ENCODE peak calls at places on chromosomes 11 and 22, in seven cellular contexts. J is dorsolateral prefrontal cortex, B is left ventricle myocardium inferior, N is A549, W is neural progenitor cell, I is body of pancreas, G is cardiac muscle cell. A is an unnamed sample.
A peak's percentile ranks its signal among the peaks of the same experiment; 100 is the strongest.

GRCh38 chr22:19501897-19502447 is 22.2 kb downstream of the CLDN5 start:
- DNase-seq in J (no peak), B (no peak), N (no peak), W (no peak), I (no peak), G (no peak), A (no peak)

GRCh38 chr11:118437046-118437735 is 899 bp downstream of the KMT2A start:
- DNase-seq in J (peak; percentile 50), B (peak; percentile 20), N (peak; percentile 28), W (peak; percentile 81), I (peak; percentile 53), G (peak; percentile 61), A (peak; percentile 56)

GRCh38 chr22:30605449-30606110 is 1.4 kb upstream of the TCN2 start:
- DNase-seq in J (peak; percentile 60), B (peak; percentile 45), N (peak; percentile 69), W (peak; percentile 47), I (peak; percentile 68), G (peak; percentile 44), A (no peak)

GRCh38 chr11:19800714-19801519 is 88.3 kb downstream of the NAV2 start:
- DNase-seq in J (no peak), B (no peak), N (no peak), W (no peak), I (no peak), G (no peak), A (no peak)

GRCh38 chr11:77044886-77045285 is 10.7 kb downstream of the B3GNT6 start:
- DNase-seq in J (no peak), B (no peak), N (no peak), W (no peak), I (no peak), G (no peak), A (no peak)

GRCh38 chr11:1548221-1549070 is 23.6 kb downstream of the DUSP8 start:
- DNase-seq in J (peak; percentile 79), B (peak; percentile 78), N (peak; percentile 71), W (peak; percentile 56), I (peak; percentile 95), G (peak; percentile 90), A (peak; percentile 83)

GRCh38 chr11:2424811-2425495 is 19.4 kb downstream of the TRPM5 start:
- DNase-seq in J (no peak), B (no peak), N (no peak), W (no peak), I (no peak), G (no peak), A (peak; percentile 77)

GRCh38 chr11:1837171-1838076 is 1.4 kb upstream of the TNNI2 start:
- DNase-seq in J (no peak), B (peak; percentile 69), N (peak; percentile 59), W (peak; percentile 93), I (peak; percentile 71), G (peak; percentile 85), A (peak; percentile 89)

GRCh38 chr11:15016200-15016599 is 44.0 kb upstream of the CALCA start:
- DNase-seq in J (no peak), B (no peak), N (no peak), W (no peak), I (no peak), G (no peak), A (no peak)

GRCh38 chr11:76787911-76788596 is 4.9 kb downstream of the TSKU start:
- DNase-seq in J (peak; percentile 33), B (no peak), N (no peak), W (no peak), I (peak; percentile 46), G (no peak), A (peak; percentile 24)

GRCh38 chr11:71420455-71421241 is 27.5 kb downstream of the DHCR7 start:
- DNase-seq in J (no peak), B (no peak), N (peak; percentile 74), W (peak; percentile 79), I (peak; percentile 63), G (peak; percentile 49), A (no peak)

GRCh38 chr22:23038902-23039301 is 31.4 kb upstream of the GNAZ start:
- DNase-seq in J (no peak), B (no peak), N (no peak), W (no peak), I (no peak), G (no peak), A (no peak)

GRCh38 chr11:86800956-86801264 is 568 bp downstream of the PRSS23 start:
- DNase-seq in J (no peak), B (no peak), N (no peak), W (no peak), I (no peak), G (no peak), A (no peak)

GRCh38 chr11:77130763-77131513 is 2.9 kb downstream of the MYO7A start:
- DNase-seq in J (no peak), B (peak; percentile 78), N (no peak), W (peak; percentile 12), I (peak; percentile 68), G (peak; percentile 48), A (peak; percentile 74)

GRCh38 chr22:43823353-43823908 is 11.3 kb upstream of the EFCAB6 start:
- DNase-seq in J (no peak), B (no peak), N (peak; percentile 68), W (peak; percentile 40), I (peak; percentile 91), G (no peak), A (peak; percentile 84)

GRCh38 chr11:95520765-95521542 is 268.6 kb downstream of the FAM76B start:
- DNase-seq in J (no peak), B (no peak), N (peak; percentile 57), W (no peak), I (no peak), G (no peak), A (no peak)

DNA sequence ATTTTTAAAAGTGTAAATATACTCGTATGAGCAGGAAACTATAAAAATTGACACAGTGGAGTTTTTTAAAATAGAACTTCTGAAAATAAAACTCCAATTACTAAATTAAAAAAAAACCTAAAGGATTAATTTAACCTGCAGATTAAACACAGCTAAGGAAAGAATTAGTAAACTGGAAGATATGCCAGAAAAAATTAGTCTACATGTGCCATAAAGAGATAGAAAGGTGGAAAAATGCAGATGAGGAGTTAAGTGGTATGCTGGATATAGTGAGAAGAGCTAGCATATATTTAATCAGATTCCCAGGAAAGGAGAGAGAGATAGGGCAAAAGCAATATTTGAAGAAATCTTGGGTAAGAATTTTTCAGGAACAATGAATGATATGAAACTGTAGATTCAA is 315.8 kb upstream of the CADM1 start:
- DNase-seq in J (no peak), B (no peak), N (no peak), W (no peak), I (no peak), G (no peak), A (no peak)
- H3K4me3 ChIP-seq in J (no peak overlapping the region), B (no peak overlapping the region), N (no peak overlapping the region), W (no peak overlapping the region), I (no peak overlapping the region), G (no peak overlapping the region), A (no peak overlapping the region)

DNA sequence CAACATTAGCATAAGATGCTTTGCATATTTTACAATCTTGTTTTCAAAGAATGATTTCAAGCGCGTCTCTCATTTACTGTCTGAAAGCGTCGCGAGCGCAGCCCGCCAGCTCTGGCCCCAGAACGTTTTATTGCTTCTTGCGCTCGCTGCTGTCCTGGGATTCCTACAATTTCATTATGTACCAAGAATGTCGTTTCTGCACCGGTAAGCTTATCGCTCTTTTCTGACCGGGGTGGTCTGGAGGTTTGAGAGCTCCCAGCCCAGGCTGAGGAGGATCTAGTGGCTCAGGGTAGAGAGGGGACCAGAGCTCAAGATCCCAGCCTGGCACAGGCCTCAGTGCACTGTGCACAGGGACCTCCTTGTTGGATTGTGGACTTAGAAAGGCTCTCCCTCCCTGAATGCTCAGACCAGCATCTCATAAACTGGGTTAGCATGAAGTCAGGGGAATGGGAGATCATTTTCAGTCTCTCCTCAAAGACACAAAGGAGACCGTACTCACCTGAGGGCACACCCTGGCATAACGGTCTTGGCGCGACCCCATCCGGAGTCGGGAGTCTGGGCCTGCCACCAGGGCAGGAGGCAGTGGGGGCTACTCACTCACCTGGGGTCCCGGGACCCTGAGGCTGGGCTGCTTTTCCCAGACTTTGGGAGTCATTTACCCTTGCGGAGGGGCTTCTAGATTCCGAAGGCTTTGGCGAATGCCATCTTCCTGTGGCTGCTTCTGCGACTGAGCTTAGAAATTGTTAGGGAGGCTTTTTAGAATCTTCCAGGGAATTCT is 817.4 kb downstream of the BRD1 start:
- DNase-seq in J (no peak), B (no peak), N (no peak), W (no peak), I (no peak), G (no peak), A (no peak)
- H3K27ac ChIP-seq in J (no peak overlapping the region), B (no peak overlapping the region), N (no peak overlapping the region), W (no peak overlapping the region), I (no peak overlapping the region), G (no peak overlapping the region), A (no peak overlapping the region)

DNA sequence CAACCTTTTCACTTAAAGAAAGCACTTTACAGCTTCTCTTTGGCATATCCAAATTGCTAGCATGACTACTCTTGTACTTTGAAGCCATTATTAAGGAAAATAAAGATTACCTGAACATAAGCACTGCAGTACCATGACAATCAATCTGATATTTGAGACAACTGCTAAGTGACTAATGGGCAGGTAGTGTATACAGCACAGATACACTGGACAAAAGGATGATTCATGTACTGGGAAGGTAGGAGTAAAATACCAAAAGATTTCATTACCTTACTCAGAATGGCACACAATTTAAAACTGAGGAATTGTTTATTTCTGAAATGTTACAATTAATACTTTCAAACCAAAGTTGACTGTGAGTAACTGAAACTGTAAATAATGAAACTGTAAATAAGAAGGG is 1054.3 kb upstream of the TENM4 start:
- DNase-seq in J (no peak), B (no peak), N (no peak), W (no peak), I (no peak), G (no peak), A (no peak)
- TF ChIP-seq CTCF in J (no peak), B (no peak), N (no peak), W (no peak), I (no peak), G (no peak), A (no peak)

GRCh38 chr22:20981787-20982562 is at the start of gene LZTR1:
- DNase-seq in J (peak; percentile 91), B (peak; percentile 83), N (peak; percentile 75), W (peak; percentile 91), I (peak; percentile 90), G (peak; percentile 87), A (peak; percentile 90)

GRCh38 chr22:20982563-20982882 is 426 bp downstream of the LZTR1 start:
- DNase-seq in J (no peak), B (no peak), N (no peak), W (no peak), I (no peak), G (no peak), A (no peak)

GRCh38 chr22:20980938-20981722 is 967 bp upstream of the LZTR1 start:
- DNase-seq in J (no peak), B (no peak), N (no peak), W (no peak), I (no peak), G (no peak), A (no peak)

GRCh38 chr22:20985720-20986119 is 3.6 kb downstream of the LZTR1 start:
- DNase-seq in J (no peak), B (no peak), N (no peak), W (no peak), I (no peak), G (no peak), A (no peak)

DNA sequence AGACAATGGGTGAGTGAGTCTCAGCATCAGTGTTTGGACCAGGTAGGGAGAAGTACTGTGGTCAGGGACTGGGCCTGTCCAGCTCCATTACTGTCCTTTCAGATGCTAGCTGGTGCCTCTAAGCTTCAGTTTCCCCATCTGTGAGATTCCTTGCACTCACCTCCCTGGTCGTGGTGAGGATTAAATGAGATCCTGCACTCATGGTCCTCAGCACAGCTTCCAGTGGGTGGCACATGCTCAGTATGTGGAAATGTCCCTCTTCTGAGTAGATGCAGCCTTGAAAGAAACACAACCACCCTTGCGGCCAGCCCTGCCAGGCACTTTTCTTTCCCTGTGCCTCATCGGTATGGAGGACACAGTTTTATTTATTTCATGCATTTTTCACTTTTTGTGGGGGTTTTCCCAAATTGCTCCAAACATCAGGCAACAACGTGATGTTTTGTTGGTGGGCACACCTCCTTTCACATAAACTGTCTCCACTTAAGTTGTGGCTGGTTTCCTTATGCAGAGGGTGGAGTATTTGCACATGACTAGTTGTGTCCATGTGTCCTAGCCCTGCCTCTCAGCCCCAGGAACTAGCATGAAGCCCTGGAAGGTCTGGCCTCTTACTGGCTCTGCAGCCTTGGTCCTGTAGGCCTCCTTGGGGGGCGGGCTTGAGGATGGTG is 1.1 kb downstream of the LZTR1 start:
- DNase-seq in J (no peak), B (no peak), N (no peak), W (no peak), I (no peak), G (no peak), A (no peak)
- H3K4me3 ChIP-seq in J (peak overlapping the region; percentile 81), B (peak overlapping the region; percentile 93), N (peak overlapping the region; percentile 73), W (peak overlapping the region; percentile 66), I (no peak overlapping the region), G (peak overlapping the region; percentile 64), A (peak overlapping the region; percentile 84)

A was measured in left lung.